ENCODE peak calls at places on chromosomes 16 and 17, in four cellular contexts. O is IMR-90, N is H9, Z is H1. H is an unnamed sample.

GRCh38 chr16:80569440-80570105 is 28.8 kb downstream of the DYNLRB2 start:
- DNase-seq in N (no peak), Z (no peak), O (peak), H (no peak)

GRCh38 chr16:4936991-4937781 is at the start of gene PPL:
- DNase-seq in N (peak), Z (peak), O (no peak), H (peak)

GRCh38 chr16:66116163-66116792 is 250.2 kb upstream of the CDH5 start:
- DNase-seq in Z (no peak), N (no peak), O (peak), H (no peak)

GRCh38 chr16:81350306-81350615 is 35.5 kb downstream of the GAN start:
- DNase-seq in N (no peak), Z (no peak), O (peak), H (peak)

GRCh38 chr16:57533618-57534336 is 2.6 kb downstream of the CCDC102A start:
- DNase-seq in Z (peak), O (no peak), N (peak), H (no peak)

GRCh38 chr17:45143767-45144198 is 4.5 kb upstream of the HEXIM1 start:
- DNase-seq in Z (no peak), N (peak), O (peak), H (peak)

GRCh38 chr17:42414782-42415409 is 8.2 kb downstream of the CAVIN1 start:
- DNase-seq in N (peak), O (no peak), Z (no peak), H (no peak)

GRCh38 chr17:38779965-38780752 is 19.2 kb downstream of the PIP4K2B start:
- DNase-seq in O (no peak), Z (no peak), N (no peak), H (no peak)

GRCh38 chr17:1769826-1770477 is 8.1 kb downstream of the SERPINF1 start:
- DNase-seq in Z (no peak), N (peak), O (no peak), H (peak)

GRCh38 chr17:27965224-27965623 is 72.1 kb upstream of the LYRM9 start:
- DNase-seq in O (no peak), Z (no peak), N (no peak), H (no peak)

GRCh38 chr16:89536886-89537548 is 23.5 kb upstream of the RPL13 start:
- DNase-seq in Z (no peak), N (no peak), O (no peak), H (no peak)

GRCh38 chr17:63550816-63551639 is 751 bp downstream of the DCAF7 start:
- DNase-seq in Z (peak), N (peak), O (peak), H (peak)

GRCh38 chr16:84190731-84191388 is at the start of gene ADAD2:
- DNase-seq in N (peak), O (no peak), Z (peak), H (peak)

GRCh38 chr17:63511331-63511730 is 11.8 kb upstream of the KCNH6 start:
- DNase-seq in Z (no peak), N (no peak), O (no peak), H (no peak)

GRCh38 chr16:2761472-2761871 is 9.0 kb downstream of the SRRM2 start:
- DNase-seq in N (no peak), Z (no peak), O (no peak), H (no peak)

GRCh38 chr17:82863941-82864720 is 24.3 kb upstream of the ZNF750 start:
- DNase-seq in O (peak), N (no peak), Z (no peak), H (peak)

GRCh38 chr17:28282596-28282995 is 36.4 kb upstream of the TMEM97 start:
- DNase-seq in N (no peak), Z (no peak), O (peak), H (peak)

GRCh38 chr16:65342231-65342866 is 220.5 kb upstream of the CDH11 start:
- DNase-seq in O (no peak), Z (no peak), N (no peak), H (peak)

GRCh38 chr17:28999216-28999615 is 6.6 kb downstream of the SEZ6 start:
- DNase-seq in O (no peak), N (no peak), Z (no peak), H (no peak)

GRCh38 chr16:4327386-4327781 is 11.5 kb downstream of the GLIS2 start:
- DNase-seq in N (no peak), Z (peak), O (no peak), H (no peak)

GRCh38 chr16:75070055-75070841 is 46.3 kb downstream of the LDHD start:
- DNase-seq in N (no peak), Z (no peak), O (no peak), H (no peak)

GRCh38 chr17:68564415-68565111 is 36.6 kb downstream of the FAM20A start:
- DNase-seq in Z (no peak), O (no peak), N (no peak), H (no peak)

GRCh38 chr17:75753514-75754377 is 11.2 kb downstream of the GALK1 start:
- DNase-seq in Z (peak), O (peak), N (peak), H (peak)

DNA sequence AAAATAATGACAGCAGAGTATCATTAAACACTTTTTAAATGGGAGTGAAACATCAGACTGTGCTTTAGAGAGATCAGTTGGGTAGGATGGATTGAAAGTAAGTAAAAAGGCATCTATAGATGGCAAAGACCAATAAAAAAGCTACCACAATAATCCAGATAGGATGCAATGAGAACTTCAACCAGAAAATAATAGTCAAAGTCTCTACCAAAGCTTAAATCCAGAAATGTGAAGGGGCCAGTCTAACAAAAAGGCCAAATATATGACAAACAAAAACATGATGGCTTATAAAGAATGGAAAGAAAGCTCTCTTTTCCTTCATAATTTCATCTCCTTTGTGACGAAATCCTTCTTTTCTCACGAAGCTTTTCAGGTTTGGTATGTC is 12.3 kb downstream of the KANSL1 start:
- DNase-seq in N (no peak), Z (no peak), O (no peak), H (no peak)
- H3K4ac ChIP-seq in N (no peak), Z (no peak), O (no peak), H (no peak)

GRCh38 chr17:80796430-80796861 is 195.2 kb upstream of the CHMP6 start:
- DNase-seq in Z (no peak), O (peak), N (no peak), H (no peak)
- H3K56ac ChIP-seq in Z (no peak), O (no peak), N (no peak), H (no peak)

GRCh38 chr17:67376892-67377726 is at the start of gene PITPNC1:
- DNase-seq in O (peak), Z (peak), N (peak), H (peak)

GRCh38 chr17:67376509-67376891 is 581 bp upstream of the PITPNC1 start:
- DNase-seq in Z (no peak), N (no peak), O (peak), H (no peak)

GRCh38 chr17:67379251-67379630 is 2.2 kb downstream of the PITPNC1 start:
- DNase-seq in Z (no peak), N (no peak), O (no peak), H (no peak)

GRCh38 chr17:67377727-67378443 is 804 bp downstream of the PITPNC1 start:
- DNase-seq in Z (no peak), N (peak), O (peak), H (peak)

GRCh38 chr17:67378444-67379250 is 1.6 kb downstream of the PITPNC1 start:
- DNase-seq in O (peak), Z (peak), N (peak), H (peak)
- H3K4ac ChIP-seq in O (peak), Z (peak), N (no peak), H (peak)

GRCh38 chr16:22098538-22099255 is 6.4 kb downstream of the VWA3A start:
- DNase-seq in Z (no peak), N (no peak), O (peak), H (peak)
- H3K56ac ChIP-seq in Z (no peak), N (no peak), O (no peak), H (no peak)

DNA sequence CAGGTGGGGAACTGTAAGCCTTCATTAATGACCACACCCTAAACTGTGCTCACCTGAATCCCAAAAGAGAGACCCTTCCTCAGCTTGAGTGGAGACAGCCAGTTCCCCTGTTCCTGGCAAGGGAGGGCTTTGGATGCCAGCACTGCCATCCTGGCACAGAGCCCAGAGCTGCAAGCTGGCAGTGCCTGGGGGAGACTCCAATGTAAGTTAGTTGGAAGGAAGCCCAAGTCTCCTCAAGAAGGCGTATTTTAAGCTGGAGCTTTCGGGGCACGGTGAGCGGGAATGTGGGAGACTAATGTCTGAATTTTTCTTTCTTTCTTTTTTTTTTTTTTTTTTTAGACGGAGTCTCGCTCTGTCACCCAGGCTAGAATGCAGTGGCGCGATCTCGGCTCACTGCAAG is 4.7 kb downstream of the CDC42EP4 start:
- DNase-seq in O (no peak), Z (no peak), N (peak), H (no peak)
- H3K4ac ChIP-seq in O (peak), Z (peak), N (no peak), H (no peak)

DNA sequence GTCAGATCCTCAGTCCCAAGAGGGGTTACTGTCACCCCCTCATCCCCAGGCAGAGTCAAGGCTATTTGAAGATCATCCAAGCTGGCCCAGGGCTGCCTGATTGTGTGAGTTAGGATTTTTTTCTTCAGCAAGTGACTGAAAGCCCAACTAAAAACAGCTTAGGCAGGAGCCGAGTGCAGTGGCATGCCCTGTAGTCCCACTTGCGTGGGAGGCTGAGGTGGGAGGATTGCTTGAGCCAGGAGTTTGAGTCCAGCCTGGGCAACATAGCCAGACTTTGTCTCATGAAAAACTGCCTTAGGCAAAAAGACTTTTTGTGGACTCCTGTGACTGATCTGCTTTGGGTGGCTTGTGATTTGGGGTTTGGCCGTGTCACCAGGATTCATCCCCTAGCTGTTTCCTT is 19.9 kb downstream of the PGS1 start:
- DNase-seq in O (no peak), N (no peak), Z (no peak), H (no peak)
- H3K56ac ChIP-seq in O (no peak), N (no peak), Z (no peak), H (no peak)

DNA sequence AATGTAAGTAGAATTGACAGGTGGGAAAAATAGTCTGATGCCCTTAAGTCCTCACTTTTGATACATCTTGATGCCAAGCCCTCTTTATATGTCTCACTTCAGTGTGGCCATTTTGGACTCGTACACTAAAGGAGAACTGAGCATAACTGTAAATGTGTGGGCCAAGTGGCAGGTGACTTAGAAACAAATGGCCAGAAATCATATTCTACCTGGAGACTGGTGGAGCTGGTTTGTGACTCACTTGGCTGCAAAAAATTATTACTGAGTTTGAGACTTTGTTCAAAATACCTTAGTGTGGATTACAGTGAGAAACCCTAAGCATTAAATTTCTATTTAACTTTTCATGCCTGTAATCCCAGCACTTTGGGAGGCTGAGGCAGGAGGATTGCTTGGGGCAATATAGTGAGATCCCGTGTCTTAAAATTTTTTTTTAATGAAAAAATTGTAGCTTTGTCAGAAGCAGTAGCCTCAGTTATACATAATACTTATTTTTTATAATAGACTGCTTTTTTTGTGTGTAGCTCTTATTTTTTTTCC is 5.0 kb downstream of the HAPSTR1 start:
- DNase-seq in Z (no peak), N (no peak), O (no peak), H (no peak)
- H3K4ac ChIP-seq in Z (no peak), N (no peak), O (no peak), H (no peak)

GRCh38 chr16:53100131-53100748 is 45.4 kb downstream of the CHD9 start:
- DNase-seq in N (no peak), Z (no peak), O (no peak), H (no peak)
- H3K56ac ChIP-seq in N (no peak), Z (peak), O (no peak), H (peak)

GRCh38 chr17:19753049-19753444 is 4.9 kb upstream of the ALDH3A1 start:
- DNase-seq in Z (no peak), N (peak), O (peak), H (peak)
- H3K4ac ChIP-seq in Z (no peak), N (no peak), O (peak), H (no peak)

DNA sequence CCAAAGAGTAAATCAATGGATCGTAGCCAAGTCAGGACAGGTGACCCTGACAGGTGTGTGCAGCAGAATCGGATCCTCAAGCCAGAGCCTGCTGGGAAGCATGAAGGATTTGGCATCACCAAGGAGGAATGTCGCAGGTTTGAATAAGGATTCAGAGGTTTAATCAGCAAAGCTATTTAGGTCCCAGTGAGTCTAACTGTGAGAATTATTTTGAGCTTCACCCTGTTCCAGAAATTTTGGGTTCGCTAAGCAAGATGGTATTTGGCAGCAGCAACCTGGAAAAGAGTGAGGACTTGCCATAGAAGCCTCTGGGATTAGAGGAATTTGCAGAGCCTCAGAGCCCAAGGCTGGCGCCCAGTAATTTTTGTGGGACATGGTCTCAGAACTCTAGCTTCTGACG is 173.0 kb downstream of the CCDC182 start:
- DNase-seq in O (no peak), Z (no peak), N (no peak), H (no peak)
- H3K56ac ChIP-seq in O (no peak), Z (no peak), N (no peak), H (no peak)